ENCODE peak calls at places on chromosomes 12 and 14, in five cellular contexts. One of them, this sample, is unnamed.

GRCh38 chr12:27542628-27543027 is 18.6 kb downstream of the PPFIBP1 start:
- DNase-seq in cardiac fibroblast: peak; percentile 94
- DNase-seq in H1: no peak
- DNase-seq in stomach: no peak
- DNase-seq in OCI-LY7: no peak
- DNase-seq in this sample: peak; percentile 94

GRCh38 chr12:75533239-75533638 is 21.8 kb upstream of the KRR1 start:
- DNase-seq in stomach: no peak
- DNase-seq in H1: no peak
- DNase-seq in cardiac fibroblast: no peak
- DNase-seq in OCI-LY7: no peak
- DNase-seq in this sample: no peak

GRCh38 chr14:69922198-69922597 is 43.0 kb downstream of the SMOC1 start:
- DNase-seq in OCI-LY7: no peak
- DNase-seq in cardiac fibroblast: no peak
- DNase-seq in stomach: no peak
- DNase-seq in H1: no peak
- DNase-seq in this sample: no peak

GRCh38 chr12:109737631-109738030 is 24.0 kb downstream of the FAM222A start:
- DNase-seq in H1: no peak
- DNase-seq in OCI-LY7: no peak
- DNase-seq in stomach: peak; percentile 25
- DNase-seq in cardiac fibroblast: no peak
- DNase-seq in this sample: no peak

GRCh38 chr12:62832528-62832927 is 102.4 kb downstream of the PPM1H start:
- DNase-seq in OCI-LY7: no peak
- DNase-seq in stomach: no peak
- DNase-seq in H1: no peak
- DNase-seq in cardiac fibroblast: no peak
- DNase-seq in this sample: no peak

GRCh38 chr12:4056910-4057845 is 184.0 kb upstream of the PARP11 start:
- DNase-seq in H1: no peak
- DNase-seq in OCI-LY7: no peak
- DNase-seq in cardiac fibroblast: no peak
- DNase-seq in stomach: no peak
- DNase-seq in this sample: no peak

GRCh38 chr12:131735153-131735456 is 24.2 kb downstream of the SFSWAP start:
- DNase-seq in OCI-LY7: no peak
- DNase-seq in H1: no peak
- DNase-seq in cardiac fibroblast: no peak
- DNase-seq in stomach: no peak
- DNase-seq in this sample: no peak

GRCh38 chr14:89435527-89436273 is 18.7 kb upstream of the FOXN3 start:
- DNase-seq in cardiac fibroblast: no peak
- DNase-seq in H1: no peak
- DNase-seq in stomach: no peak
- DNase-seq in OCI-LY7: no peak
- DNase-seq in this sample: peak; percentile 37

GRCh38 chr12:10190558-10191388 is 11.9 kb downstream of the TMEM52B start:
- DNase-seq in OCI-LY7: peak; percentile 86
- DNase-seq in H1: peak; percentile 53
- DNase-seq in cardiac fibroblast: peak; percentile 71
- DNase-seq in stomach: peak; percentile 56
- DNase-seq in this sample: peak; percentile 60

GRCh38 chr12:123427036-123427769 is 9.3 kb downstream of the RILPL2 start:
- DNase-seq in H1: no peak
- DNase-seq in stomach: no peak
- DNase-seq in OCI-LY7: peak; percentile 98
- DNase-seq in cardiac fibroblast: no peak
- DNase-seq in this sample: no peak

GRCh38 chr12:124852329-124852831 is 11.3 kb downstream of the SCARB1 start:
- DNase-seq in stomach: no peak
- DNase-seq in cardiac fibroblast: peak; percentile 40
- DNase-seq in OCI-LY7: no peak
- DNase-seq in H1: no peak
- DNase-seq in this sample: no peak

GRCh38 chr14:56953884-56954283 is 143.6 kb upstream of the OTX2 start:
- DNase-seq in stomach: no peak
- DNase-seq in H1: no peak
- DNase-seq in OCI-LY7: no peak
- DNase-seq in cardiac fibroblast: no peak
- DNase-seq in this sample: no peak

GRCh38 chr14:21044106-21044618 is 2.0 kb downstream of the RNASE7 start:
- DNase-seq in H1: no peak
- DNase-seq in stomach: no peak
- DNase-seq in OCI-LY7: no peak
- DNase-seq in cardiac fibroblast: no peak
- DNase-seq in this sample: no peak

GRCh38 chr14:99728981-99729451 is 44.9 kb downstream of the CYP46A1 start:
- DNase-seq in cardiac fibroblast: no peak
- DNase-seq in stomach: no peak
- DNase-seq in H1: peak; percentile 37
- DNase-seq in OCI-LY7: no peak
- DNase-seq in this sample: no peak

GRCh38 chr14:69052181-69052601 is 73.1 kb upstream of the ACTN1 start:
- DNase-seq in cardiac fibroblast: peak; percentile 75
- DNase-seq in OCI-LY7: no peak
- DNase-seq in stomach: no peak
- DNase-seq in H1: no peak
- DNase-seq in this sample: no peak

GRCh38 chr12:17215754-17216153 is 609.8 kb upstream of the LMO3 start:
- DNase-seq in cardiac fibroblast: no peak
- DNase-seq in H1: no peak
- DNase-seq in stomach: no peak
- DNase-seq in OCI-LY7: no peak
- DNase-seq in this sample: no peak

GRCh38 chr12:71216725-71217579 is 59.2 kb upstream of the TSPAN8 start:
- DNase-seq in stomach: peak; percentile 38
- DNase-seq in H1: no peak
- DNase-seq in OCI-LY7: peak; percentile 15
- DNase-seq in cardiac fibroblast: peak; percentile 49
- DNase-seq in this sample: peak; percentile 5

GRCh38 chr12:80513211-80513610 is 69.2 kb downstream of the PTPRQ start:
- DNase-seq in H1: no peak
- DNase-seq in OCI-LY7: no peak
- DNase-seq in cardiac fibroblast: no peak
- DNase-seq in stomach: no peak
- DNase-seq in this sample: no peak

GRCh38 chr14:62947291-62947690 is 98.0 kb downstream of the KCNH5 start:
- DNase-seq in H1: no peak
- DNase-seq in stomach: no peak
- DNase-seq in cardiac fibroblast: no peak
- DNase-seq in OCI-LY7: no peak
- DNase-seq in this sample: no peak

GRCh38 chr12:57738661-57739237 is at the start of gene AGAP2:
- DNase-seq in cardiac fibroblast: no peak
- DNase-seq in OCI-LY7: no peak
- DNase-seq in H1: peak; percentile 82
- DNase-seq in stomach: no peak
- DNase-seq in this sample: no peak

GRCh38 chr12:79019672-79020071 is 155.1 kb downstream of the SYT1 start:
- DNase-seq in stomach: no peak
- DNase-seq in cardiac fibroblast: no peak
- DNase-seq in OCI-LY7: no peak
- DNase-seq in H1: no peak
- DNase-seq in this sample: no peak

GRCh38 chr14:69643430-69644200 is 32.2 kb downstream of the SUSD6 start:
- DNase-seq in stomach: peak; percentile 90
- DNase-seq in cardiac fibroblast: no peak
- DNase-seq in OCI-LY7: no peak
- DNase-seq in H1: no peak
- DNase-seq in this sample: peak; percentile 77

GRCh38 chr12:58295268-58295667 is 353.9 kb downstream of the ATP23 start:
- DNase-seq in stomach: no peak
- DNase-seq in OCI-LY7: no peak
- DNase-seq in cardiac fibroblast: no peak
- DNase-seq in H1: no peak
- DNase-seq in this sample: no peak

GRCh38 chr12:33588082-33588712 is 148.6 kb upstream of the SYT10 start:
- DNase-seq in stomach: no peak
- DNase-seq in H1: peak; percentile 48
- DNase-seq in cardiac fibroblast: no peak
- DNase-seq in OCI-LY7: no peak
- DNase-seq in this sample: peak; percentile 61

GRCh38 chr12:55060970-55061543 is 41.3 kb downstream of the NEUROD4 start:
- DNase-seq in OCI-LY7: no peak
- DNase-seq in H1: no peak
- DNase-seq in stomach: no peak
- DNase-seq in cardiac fibroblast: no peak
- DNase-seq in this sample: no peak

GRCh38 chr12:69428351-69429048 is 41.7 kb upstream of the FRS2 start:
- DNase-seq in OCI-LY7: no peak
- DNase-seq in H1: no peak
- DNase-seq in stomach: no peak
- DNase-seq in cardiac fibroblast: peak; percentile 16
- DNase-seq in this sample: no peak

GRCh38 chr14:72518809-72519377 is 375.0 kb downstream of the DPF3 start:
- DNase-seq in cardiac fibroblast: peak; percentile 13
- DNase-seq in OCI-LY7: peak; percentile 69
- DNase-seq in stomach: no peak
- DNase-seq in H1: no peak
- DNase-seq in this sample: no peak

GRCh38 chr14:91229743-91230200 is 14.7 kb downstream of the GPR68 start:
- DNase-seq in cardiac fibroblast: no peak
- DNase-seq in H1: no peak
- DNase-seq in OCI-LY7: peak; percentile 86
- DNase-seq in stomach: no peak
- DNase-seq in this sample: peak; percentile 87

GRCh38 chr14:45990252-45990651 is 661.3 kb downstream of the RPL10L start:
- DNase-seq in stomach: no peak
- DNase-seq in cardiac fibroblast: no peak
- DNase-seq in H1: no peak
- DNase-seq in OCI-LY7: peak; percentile 1
- DNase-seq in this sample: no peak
- TF ChIP-seq CTCF in stomach: peak; percentile 9
- TF ChIP-seq CTCF in cardiac fibroblast: peak; percentile 31
- TF ChIP-seq CTCF in H1: no peak
- TF ChIP-seq CTCF in OCI-LY7: peak; percentile 58
- TF ChIP-seq CTCF in this sample: peak; percentile 11

DNA sequence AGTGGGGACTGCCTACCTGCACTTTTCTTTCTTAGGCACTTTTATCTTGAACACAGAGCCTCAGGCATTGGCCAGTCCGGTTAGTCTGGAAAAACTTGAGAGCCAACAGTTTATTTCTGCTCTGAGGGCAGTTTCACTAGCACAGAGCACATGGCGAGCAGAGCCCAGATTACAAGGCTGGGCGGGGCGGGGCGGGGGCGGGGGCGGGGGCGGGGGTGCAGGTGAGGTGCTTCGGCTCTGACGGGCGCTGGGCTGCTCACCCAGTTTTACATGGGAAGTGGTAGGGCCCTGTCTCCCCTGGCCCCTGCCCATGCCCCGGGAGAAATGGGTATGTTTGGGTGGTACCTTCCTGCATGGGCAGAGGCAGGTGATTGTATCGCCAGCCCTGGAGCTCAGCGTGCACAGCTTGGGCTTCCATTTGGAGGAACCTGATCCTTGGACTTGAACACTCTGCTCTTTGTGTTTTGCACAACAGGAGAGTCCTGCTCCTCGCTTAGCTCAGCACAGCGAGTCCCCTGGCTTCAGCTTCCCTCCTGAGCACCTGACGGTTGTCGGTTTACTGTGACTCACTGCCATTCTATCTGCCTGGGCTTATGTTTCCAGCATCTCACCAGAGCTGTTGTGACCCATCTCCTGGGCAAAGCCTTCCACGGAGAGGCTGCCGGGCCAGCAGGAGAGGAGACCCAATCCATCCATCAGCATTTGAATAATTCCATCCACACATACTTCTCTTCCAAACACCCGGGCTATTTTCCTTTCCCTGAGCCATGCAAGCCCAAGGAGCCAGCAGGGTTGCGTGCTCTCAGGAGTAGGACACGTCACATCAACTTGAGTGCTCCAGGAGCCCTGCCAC is 108.5 kb downstream of the ARF6 start:
- DNase-seq in cardiac fibroblast: peak; percentile 67
- DNase-seq in H1: peak; percentile 61
- DNase-seq in OCI-LY7: peak; percentile 80
- DNase-seq in stomach: peak; percentile 75
- DNase-seq in this sample: peak; percentile 88
- H3K4me3 ChIP-seq in cardiac fibroblast: no peak overlapping the region
- H3K4me3 ChIP-seq in H1: no peak overlapping the region
- H3K4me3 ChIP-seq in OCI-LY7: peak overlapping the region; percentile 67
- H3K4me3 ChIP-seq in stomach: peak overlapping the region; percentile 20
- H3K4me3 ChIP-seq in this sample: no peak overlapping the region

GRCh38 chr14:77151245-77151644 is 9.7 kb upstream of the ZDHHC22 start:
- DNase-seq in stomach: no peak
- DNase-seq in cardiac fibroblast: peak; percentile 14
- DNase-seq in OCI-LY7: peak; percentile 45
- DNase-seq in H1: peak; percentile 84
- DNase-seq in this sample: no peak

GRCh38 chr14:77153802-77154201 is 12.2 kb upstream of the ZDHHC22 start:
- DNase-seq in H1: no peak
- DNase-seq in cardiac fibroblast: no peak
- DNase-seq in stomach: no peak
- DNase-seq in OCI-LY7: no peak
- DNase-seq in this sample: no peak

GRCh38 chr14:77155083-77155482 is 13.5 kb upstream of the ZDHHC22 start:
- DNase-seq in H1: no peak
- DNase-seq in cardiac fibroblast: no peak
- DNase-seq in OCI-LY7: no peak
- DNase-seq in stomach: no peak
- DNase-seq in this sample: no peak

GRCh38 chr14:77154421-77154820 is 12.8 kb upstream of the ZDHHC22 start:
- DNase-seq in OCI-LY7: no peak
- DNase-seq in cardiac fibroblast: no peak
- DNase-seq in H1: no peak
- DNase-seq in stomach: no peak
- DNase-seq in this sample: no peak

DNA sequence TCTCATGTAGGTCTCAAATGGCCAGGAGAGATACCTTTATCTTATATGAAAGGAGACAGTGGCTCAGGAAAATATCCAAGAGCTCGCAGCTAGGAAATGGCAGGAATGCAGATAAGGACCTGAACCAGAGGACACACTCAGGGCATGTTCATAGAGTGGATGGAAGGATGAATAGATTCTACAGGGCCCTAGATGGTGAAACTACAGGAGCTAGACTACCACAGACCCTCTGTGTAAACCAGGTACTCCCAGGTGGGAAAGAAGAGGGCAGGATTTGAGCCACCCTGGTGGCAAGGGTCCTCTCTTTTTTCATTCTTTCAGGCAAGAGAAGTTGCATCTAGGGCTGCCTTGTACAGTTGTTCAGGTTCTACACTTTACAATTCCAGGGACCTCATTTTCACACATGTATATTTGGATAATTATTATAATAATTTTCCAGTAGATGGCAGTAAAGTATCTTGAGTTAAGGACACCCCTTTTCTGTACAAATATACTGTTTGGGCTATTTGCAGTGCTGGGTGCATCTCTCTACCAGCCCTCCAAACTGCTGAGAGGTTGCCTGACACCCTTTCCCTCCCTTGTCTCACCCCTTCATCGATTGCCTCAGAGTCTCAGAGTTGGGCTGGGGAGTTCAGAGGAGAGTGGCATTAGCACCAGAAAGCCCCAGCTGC is 10.5 kb upstream of the ZDHHC22 start:
- DNase-seq in cardiac fibroblast: peak; percentile 50
- DNase-seq in stomach: no peak
- DNase-seq in H1: no peak
- DNase-seq in OCI-LY7: peak; percentile 65
- DNase-seq in this sample: no peak
- TF ChIP-seq CTCF in cardiac fibroblast: peak; percentile 7
- TF ChIP-seq CTCF in stomach: no peak
- TF ChIP-seq CTCF in H1: peak; percentile 12
- TF ChIP-seq CTCF in OCI-LY7: peak; percentile 67
- TF ChIP-seq CTCF in this sample: no peak

GRCh38 chr12:96218989-96219678 is 25.0 kb downstream of the ELK3 start:
- DNase-seq in OCI-LY7: no peak
- DNase-seq in H1: no peak
- DNase-seq in stomach: no peak
- DNase-seq in cardiac fibroblast: no peak
- DNase-seq in this sample: no peak
- H3K4me3 ChIP-seq in OCI-LY7: no peak overlapping the region
- H3K4me3 ChIP-seq in H1: no peak overlapping the region
- H3K4me3 ChIP-seq in stomach: no peak overlapping the region
- H3K4me3 ChIP-seq in cardiac fibroblast: no peak overlapping the region
- H3K4me3 ChIP-seq in this sample: no peak overlapping the region